ENCODE peak calls at places on chromosomes 2 and 18, in ten cellular contexts. W is adrenal gland, G is A549, I is IMR-90, S is tibial nerve, A is stomach, U is thyroid gland, J is erythroblast, X is esophagus squamous epithelium, M is HepG2. D is an unnamed sample.

GRCh38 chr2:1599301-1600085 is 144.8 kb downstream of the PXDN start:
- DNase-seq in I (no peak), S (no peak), U (no peak), G (no peak), J (no peak), A (no peak), X (no peak), W (no peak), M (no peak), D (no peak)

GRCh38 chr2:235505210-235505741 is 11.4 kb downstream of the AGAP1 start:
- DNase-seq in W (peak; percentile 66), S (no peak), J (no peak), U (peak; percentile 49), X (no peak), A (peak; percentile 55), G (no peak), M (peak; percentile 85), I (no peak), D (no peak)

GRCh38 chr2:109185801-109186570 is 57.0 kb downstream of the SH3RF3 start:
- DNase-seq in W (peak; percentile 88), M (no peak), U (no peak), X (no peak), S (no peak), J (no peak), A (no peak), I (peak; percentile 85), G (no peak), D (no peak)

GRCh38 chr2:30392097-30392496 is 54.9 kb upstream of the LCLAT1 start:
- DNase-seq in A (no peak), U (no peak), J (no peak), X (no peak), S (no peak), M (no peak), G (no peak), W (no peak), I (no peak), D (no peak)

GRCh38 chr2:20436716-20437470 is 10.0 kb upstream of the RHOB start:
- DNase-seq in W (no peak), G (no peak), M (peak; percentile 45), I (no peak), U (no peak), J (no peak), S (no peak), X (no peak), A (no peak), D (no peak)

GRCh38 chr18:59737776-59738295 is 40.6 kb upstream of the CCBE1 start:
- DNase-seq in W (no peak), J (no peak), U (no peak), I (no peak), S (no peak), X (no peak), A (no peak), M (no peak), G (no peak), D (no peak)

GRCh38 chr2:102049756-102050443 is 58.1 kb downstream of the IL1R2 start:
- DNase-seq in I (no peak), X (no peak), J (no peak), S (peak; percentile 40), A (no peak), W (peak; percentile 81), G (no peak), M (no peak), U (no peak), D (no peak)

GRCh38 chr2:109736177-109736827 is 57.8 kb upstream of the RGPD5 start:
- DNase-seq in J (no peak), S (peak; percentile 42), W (peak; percentile 71), A (peak; percentile 55), X (no peak), I (peak; percentile 65), G (peak; percentile 17), M (peak; percentile 69), U (peak; percentile 66), D (no peak)

GRCh38 chr2:72137498-72138010 is 10.1 kb downstream of the CYP26B1 start:
- DNase-seq in A (peak; percentile 64), J (peak; percentile 43), X (no peak), G (peak; percentile 88), I (peak; percentile 18), S (peak; percentile 44), W (peak; percentile 68), M (peak; percentile 58), U (peak; percentile 69), D (peak; percentile 82)

GRCh38 chr2:218438601-218439000 is 19.7 kb downstream of the VIL1 start:
- DNase-seq in X (no peak), M (no peak), A (peak; percentile 49), S (no peak), I (no peak), U (peak; percentile 23), G (no peak), W (no peak), J (no peak), D (no peak)

GRCh38 chr2:177897278-177897677 is 175.3 kb downstream of the PDE11A start:
- DNase-seq in S (no peak), A (no peak), J (no peak), X (no peak), W (no peak), G (no peak), M (no peak), U (no peak), I (no peak), D (no peak)

GRCh38 chr18:63186934-63187574 is 132.5 kb downstream of the BCL2 start:
- DNase-seq in J (no peak), M (no peak), I (no peak), G (no peak), X (no peak), A (no peak), U (no peak), S (no peak), W (no peak), D (no peak)

GRCh38 chr18:50266248-50266704 is at the start of gene CFAP53:
- DNase-seq in W (peak; percentile 95), S (peak; percentile 74), U (peak; percentile 93), A (peak; percentile 89), X (peak; percentile 80), M (peak; percentile 81), J (peak; percentile 85), I (peak; percentile 84), G (peak; percentile 84), D (peak; percentile 82)
- TF ChIP-seq POLR2A in W (no peak), S (no peak), U (peak; percentile 58), A (no peak), X (no peak), M (no peak), J (peak; percentile 40), I (peak; percentile 21), G (peak; percentile 39), D (no peak)

DNA sequence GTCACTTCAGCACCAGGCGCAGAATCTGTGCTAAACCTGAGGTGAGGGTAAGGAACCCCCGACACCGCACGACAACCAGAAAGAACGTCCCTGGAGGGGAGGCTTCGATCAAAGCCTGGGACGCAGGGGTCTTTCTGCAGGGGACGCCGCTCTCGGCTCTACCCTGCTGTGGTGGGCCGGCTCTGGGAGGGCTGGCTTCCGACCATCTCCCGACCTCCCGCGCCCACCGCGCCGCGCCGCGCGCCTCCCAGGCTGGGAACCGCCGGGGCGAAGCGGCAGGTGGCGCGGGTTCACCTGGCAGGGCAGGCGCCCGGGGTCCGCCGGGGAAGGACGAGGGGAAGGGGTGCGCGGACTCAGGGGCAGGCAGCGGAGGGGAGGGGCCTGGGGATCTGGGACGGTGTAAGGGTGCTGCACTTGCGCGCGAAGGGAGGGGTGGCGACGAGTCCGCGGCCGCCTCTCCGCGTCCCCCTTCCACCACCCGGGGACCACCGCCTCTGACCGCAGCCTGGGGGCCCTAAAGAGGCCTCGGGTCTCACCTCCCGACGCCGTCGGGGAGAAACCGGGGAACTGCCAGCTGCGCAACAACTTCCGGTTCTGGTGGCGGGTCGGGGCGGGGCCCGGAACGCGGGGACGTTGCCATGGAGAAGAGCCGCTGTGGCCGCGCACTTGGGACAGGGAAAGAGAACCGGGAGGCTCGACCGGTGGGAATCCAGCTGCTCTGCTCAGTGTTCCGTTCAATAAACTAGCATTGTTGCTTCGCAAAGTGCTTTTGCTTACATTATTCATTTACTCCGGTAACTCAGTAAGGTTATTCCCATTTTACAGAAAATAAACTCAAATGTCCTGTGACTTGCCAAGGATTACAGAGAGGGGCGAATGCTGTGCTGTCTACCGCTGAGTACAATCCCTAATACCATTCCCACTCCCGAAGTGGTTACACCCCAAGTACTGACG is at the start of gene ZNF396:
- DNase-seq in X (peak; percentile 5), A (peak; percentile 86), G (peak; percentile 69), I (peak; percentile 27), J (peak; percentile 84), U (peak; percentile 86), M (peak; percentile 52), W (peak; percentile 86), S (peak; percentile 78), D (no peak)
- TF ChIP-seq POLR2A in X (no peak), A (no peak), G (peak; percentile 8), I (no peak), J (peak; percentile 34), U (peak; percentile 68), M (no peak), W (no peak), S (no peak), D (no peak)

DNA sequence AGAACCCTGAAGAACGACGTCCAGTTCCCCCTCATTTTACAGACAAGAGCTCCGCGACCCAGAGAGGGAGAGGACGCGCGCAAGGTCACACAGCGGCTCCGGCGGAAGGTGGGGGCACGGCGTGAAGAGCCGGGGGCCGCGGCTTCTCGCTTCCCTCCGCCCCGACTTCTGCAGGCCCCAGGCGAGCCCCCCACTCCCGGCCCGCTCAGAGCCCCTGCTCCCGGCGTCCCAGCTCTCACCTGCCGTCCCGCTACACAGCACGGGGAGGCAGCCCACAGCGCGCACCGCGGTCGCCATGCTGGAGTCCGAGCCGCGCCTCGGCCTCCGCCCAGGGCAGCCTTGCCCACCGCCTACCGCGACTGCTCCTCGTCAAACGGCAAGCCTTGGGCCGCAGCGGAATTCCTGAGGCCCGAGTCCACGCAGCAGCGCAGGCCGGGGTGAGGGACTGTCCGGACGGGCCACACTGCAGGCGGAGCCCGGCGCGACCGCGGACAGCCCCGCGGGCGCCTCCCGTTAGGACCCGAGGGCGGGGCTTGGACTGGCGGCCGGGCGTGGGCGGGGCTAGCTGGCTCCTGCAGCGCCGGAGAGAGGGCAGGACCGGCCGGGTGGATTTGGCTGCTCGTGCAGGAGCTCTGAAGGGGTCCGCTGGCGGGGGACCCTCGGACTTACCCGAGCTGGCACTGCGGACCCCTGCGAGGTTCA is at the start of gene MRPS5:
- DNase-seq in M (peak; percentile 62), I (peak; percentile 50), U (peak; percentile 86), G (peak; percentile 81), A (peak; percentile 89), S (peak; percentile 73), W (peak; percentile 86), J (peak; percentile 86), X (no peak), D (peak; percentile 90)
- TF ChIP-seq POLR2A in M (peak; percentile 70), I (peak; percentile 58), U (peak; percentile 77), G (peak; percentile 74), A (no peak), S (peak; percentile 66), W (peak; percentile 42), J (peak; percentile 67), X (no peak), D (peak; percentile 65)

GRCh38 chr2:77421971-77422370 is 100.2 kb downstream of the LRRTM4 start:
- DNase-seq in U (no peak), W (no peak), M (no peak), S (no peak), I (no peak), J (no peak), A (no peak), X (no peak), G (no peak), D (no peak)

DNA sequence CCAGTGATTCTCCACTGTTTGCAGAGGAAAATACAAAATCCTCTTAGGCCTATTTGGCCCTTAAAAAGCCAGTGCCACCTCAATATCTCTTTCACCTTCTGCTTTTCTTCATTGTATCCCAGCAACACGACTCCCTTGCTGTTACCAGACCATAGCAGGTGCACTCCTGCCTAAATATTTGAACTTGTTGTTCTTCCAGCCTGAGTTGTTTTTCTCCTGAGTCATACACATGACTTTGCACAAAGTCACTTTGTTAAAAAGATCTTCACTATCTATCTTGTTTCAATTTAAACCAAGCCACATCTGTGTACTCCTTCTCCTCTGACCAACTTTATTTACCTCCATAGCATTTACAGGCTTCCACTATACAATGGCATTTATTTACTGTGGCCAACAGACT is 103.6 kb downstream of the LRRTM4 start:
- DNase-seq in S (no peak), A (no peak), X (no peak), W (no peak), G (no peak), J (no peak), U (no peak), I (no peak), M (no peak), D (no peak)
- TF ChIP-seq POLR2A in S (no peak), A (no peak), X (no peak), W (no peak), G (no peak), J (no peak), U (no peak), I (no peak), M (no peak), D (no peak)

D was measured in H54.